ENCODE peak calls at places on chromosome 10, in six cellular contexts. One of them, this sample, is unnamed.

GRCh38 chr10:103982639-103983038 is 15.7 kb downstream of the SLK start:
- DNase-seq in uterus: no peak
- DNase-seq in spleen: no peak
- DNase-seq in HepG2: peak
- DNase-seq in prostate gland: no peak
- DNase-seq in body of pancreas: no peak
- DNase-seq in this sample: no peak

GRCh38 chr10:26485150-26485941 is 47.2 kb downstream of the APBB1IP start:
- DNase-seq in HepG2: no peak
- DNase-seq in body of pancreas: no peak
- DNase-seq in prostate gland: no peak
- DNase-seq in spleen: no peak
- DNase-seq in uterus: no peak
- DNase-seq in this sample: no peak

GRCh38 chr10:113539789-113540188 is 13.1 kb upstream of the HABP2 start:
- DNase-seq in prostate gland: no peak
- DNase-seq in spleen: no peak
- DNase-seq in body of pancreas: no peak
- DNase-seq in uterus: no peak
- DNase-seq in HepG2: no peak
- DNase-seq in this sample: no peak

GRCh38 chr10:44619975-44620374 is 235.1 kb upstream of the CXCL12 start:
- DNase-seq in uterus: no peak
- DNase-seq in prostate gland: no peak
- DNase-seq in HepG2: no peak
- DNase-seq in body of pancreas: no peak
- DNase-seq in spleen: no peak
- DNase-seq in this sample: no peak

GRCh38 chr10:133257489-133258065 is 19.1 kb downstream of the ADAM8 start:
- DNase-seq in HepG2: no peak
- DNase-seq in prostate gland: peak
- DNase-seq in spleen: peak
- DNase-seq in uterus: peak
- DNase-seq in body of pancreas: peak
- DNase-seq in this sample: peak

GRCh38 chr10:18190840-18191239 is 50.6 kb downstream of the CACNB2 start:
- DNase-seq in uterus: no peak
- DNase-seq in HepG2: no peak
- DNase-seq in spleen: no peak
- DNase-seq in prostate gland: no peak
- DNase-seq in body of pancreas: peak
- DNase-seq in this sample: no peak

GRCh38 chr10:119651514-119652327 is 541 bp downstream of the BAG3 start:
- DNase-seq in uterus: no peak
- DNase-seq in HepG2: no peak
- DNase-seq in spleen: peak
- DNase-seq in prostate gland: no peak
- DNase-seq in body of pancreas: peak
- DNase-seq in this sample: peak

GRCh38 chr10:104767745-104768144 is 126.7 kb downstream of the SORCS3 start:
- DNase-seq in spleen: no peak
- DNase-seq in HepG2: no peak
- DNase-seq in body of pancreas: no peak
- DNase-seq in prostate gland: no peak
- DNase-seq in uterus: no peak
- DNase-seq in this sample: no peak

GRCh38 chr10:114077815-114078219 is 34.2 kb downstream of the ADRB1 start:
- DNase-seq in prostate gland: no peak
- DNase-seq in spleen: no peak
- DNase-seq in body of pancreas: no peak
- DNase-seq in uterus: no peak
- DNase-seq in HepG2: no peak
- DNase-seq in this sample: no peak

GRCh38 chr10:69089638-69090599 is 2.0 kb downstream of the SRGN start:
- DNase-seq in body of pancreas: no peak
- DNase-seq in HepG2: no peak
- DNase-seq in uterus: peak
- DNase-seq in spleen: peak
- DNase-seq in prostate gland: no peak
- DNase-seq in this sample: no peak

GRCh38 chr10:69088471-69088769 is 517 bp downstream of the SRGN start:
- DNase-seq in spleen: no peak
- DNase-seq in uterus: no peak
- DNase-seq in prostate gland: no peak
- DNase-seq in body of pancreas: no peak
- DNase-seq in HepG2: no peak
- DNase-seq in this sample: no peak

GRCh38 chr10:69086131-69086530 is 1.8 kb upstream of the SRGN start:
- DNase-seq in prostate gland: no peak
- DNase-seq in body of pancreas: no peak
- DNase-seq in spleen: no peak
- DNase-seq in HepG2: no peak
- DNase-seq in uterus: no peak
- DNase-seq in this sample: no peak

GRCh38 chr10:69088801-69089501 is 1.0 kb downstream of the SRGN start:
- DNase-seq in spleen: no peak
- DNase-seq in body of pancreas: no peak
- DNase-seq in HepG2: no peak
- DNase-seq in uterus: no peak
- DNase-seq in prostate gland: no peak
- DNase-seq in this sample: no peak

DNA sequence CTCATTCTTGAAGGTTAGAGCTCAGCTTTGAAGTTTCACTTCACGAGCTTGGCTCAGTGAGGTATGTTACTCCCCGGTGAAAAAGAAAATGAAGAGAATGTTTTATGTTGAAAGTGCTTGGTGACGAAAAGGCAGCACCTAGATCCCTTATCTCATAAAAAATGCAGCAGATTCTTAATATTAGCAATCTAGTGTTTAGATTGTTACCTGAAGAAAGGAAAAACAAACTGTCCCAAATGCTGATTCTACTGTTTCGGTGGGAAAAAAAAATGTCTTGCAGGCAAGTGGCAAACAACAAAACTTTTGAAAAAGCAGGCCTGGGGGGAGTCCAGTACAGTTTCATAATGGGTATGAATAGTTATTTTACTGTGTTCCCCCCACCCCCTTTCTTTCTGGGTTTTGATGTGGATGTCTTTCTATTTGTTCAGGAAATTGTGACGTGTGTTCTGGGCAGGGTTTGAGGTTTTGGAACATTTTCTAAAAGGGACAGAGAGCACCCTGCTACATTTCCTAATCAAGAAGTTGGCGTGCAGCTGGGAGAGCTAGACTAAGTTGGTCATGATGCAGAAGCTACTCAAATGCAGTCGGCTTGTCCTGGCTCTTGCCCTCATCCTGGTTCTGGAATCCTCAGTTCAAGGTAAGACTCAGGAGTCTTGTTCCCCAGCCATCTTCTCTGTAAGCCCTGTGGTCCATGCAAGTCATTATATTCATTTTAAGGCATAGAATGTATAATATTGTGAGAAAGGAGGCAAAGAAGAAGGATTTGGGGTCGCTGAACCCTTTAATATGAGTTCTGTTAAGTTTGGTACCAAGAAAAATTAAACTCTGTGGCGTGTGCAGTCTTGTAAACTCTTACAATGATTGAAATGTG is at the start of gene SRGN:
- DNase-seq in prostate gland: peak
- DNase-seq in uterus: peak
- DNase-seq in HepG2: no peak
- DNase-seq in body of pancreas: peak
- DNase-seq in spleen: peak
- DNase-seq in this sample: peak
- H3K4me3 ChIP-seq in prostate gland: peak
- H3K4me3 ChIP-seq in uterus: peak
- H3K4me3 ChIP-seq in HepG2: no peak
- H3K4me3 ChIP-seq in body of pancreas: no peak
- H3K4me3 ChIP-seq in spleen: peak
- H3K4me3 ChIP-seq in this sample: peak

GRCh38 chr10:13268310-13268709 is 31.6 kb downstream of the PHYH start:
- DNase-seq in uterus: no peak
- DNase-seq in prostate gland: no peak
- DNase-seq in HepG2: no peak
- DNase-seq in body of pancreas: no peak
- DNase-seq in spleen: no peak
- DNase-seq in this sample: no peak

GRCh38 chr10:13270877-13271551 is 28.9 kb downstream of the PHYH start:
- DNase-seq in spleen: no peak
- DNase-seq in uterus: no peak
- DNase-seq in prostate gland: no peak
- DNase-seq in body of pancreas: no peak
- DNase-seq in HepG2: no peak
- DNase-seq in this sample: no peak

GRCh38 chr10:13272164-13272571 is 27.7 kb downstream of the PHYH start:
- DNase-seq in body of pancreas: peak
- DNase-seq in HepG2: peak
- DNase-seq in spleen: no peak
- DNase-seq in prostate gland: peak
- DNase-seq in uterus: peak
- DNase-seq in this sample: no peak

GRCh38 chr10:13268841-13269240 is 31.0 kb downstream of the PHYH start:
- DNase-seq in spleen: no peak
- DNase-seq in prostate gland: no peak
- DNase-seq in HepG2: no peak
- DNase-seq in uterus: no peak
- DNase-seq in body of pancreas: no peak
- DNase-seq in this sample: no peak

GRCh38 chr10:13271552-13272163 is 28.2 kb downstream of the PHYH start:
- DNase-seq in prostate gland: no peak
- DNase-seq in uterus: peak
- DNase-seq in spleen: peak
- DNase-seq in HepG2: peak
- DNase-seq in body of pancreas: peak
- DNase-seq in this sample: peak
- TF ChIP-seq CTCF in prostate gland: no peak
- TF ChIP-seq CTCF in uterus: no peak
- TF ChIP-seq CTCF in spleen: peak
- TF ChIP-seq CTCF in HepG2: peak
- TF ChIP-seq CTCF in body of pancreas: peak
- TF ChIP-seq CTCF in this sample: peak

DNA sequence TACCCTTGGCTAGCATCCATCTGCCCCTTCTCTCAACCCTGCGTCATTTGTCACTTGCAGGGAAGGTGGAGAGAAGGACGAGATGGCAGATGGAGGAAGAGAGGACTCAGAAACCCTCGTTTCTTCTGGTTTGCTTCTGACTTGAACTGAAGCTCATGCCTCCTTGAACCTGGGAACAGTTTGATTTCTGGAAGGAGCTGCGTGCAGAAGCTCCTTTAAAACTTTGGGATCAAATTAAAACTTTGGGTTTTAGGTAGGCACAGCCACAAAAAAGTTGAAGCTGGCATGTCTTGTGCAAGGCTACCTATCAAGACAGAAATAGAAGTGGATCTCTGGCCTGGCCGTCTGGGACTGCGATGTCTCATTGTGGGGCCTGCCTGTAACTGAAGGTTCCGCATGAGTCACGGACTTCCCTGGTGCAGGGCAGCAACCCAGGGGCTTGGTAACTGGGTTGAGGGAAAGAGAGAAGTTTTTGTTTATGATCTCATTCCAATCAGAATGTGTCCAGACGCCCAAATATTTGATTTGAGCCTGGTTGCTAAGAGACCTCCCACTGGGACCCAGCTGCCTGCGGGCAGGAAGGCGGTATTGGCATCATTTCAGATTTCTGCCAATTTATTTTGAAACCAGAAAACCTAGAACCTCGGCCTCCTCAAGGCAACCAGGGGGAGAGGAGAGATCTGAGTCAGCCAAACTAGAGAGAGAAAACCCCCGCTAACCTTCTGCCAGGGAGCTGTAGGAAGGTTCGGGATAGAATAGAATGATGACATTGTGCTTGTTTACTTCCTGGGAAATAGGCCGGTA is 15.8 kb upstream of the CAMK1D start:
- DNase-seq in uterus: peak
- DNase-seq in HepG2: no peak
- DNase-seq in body of pancreas: peak
- DNase-seq in spleen: peak
- DNase-seq in prostate gland: peak
- DNase-seq in this sample: peak
- TF ChIP-seq POLR2A in uterus: no peak
- TF ChIP-seq POLR2A in HepG2: no peak
- TF ChIP-seq POLR2A in body of pancreas: peak
- TF ChIP-seq POLR2A in spleen: no peak
- TF ChIP-seq POLR2A in prostate gland: no peak
- TF ChIP-seq POLR2A in this sample: no peak

DNA sequence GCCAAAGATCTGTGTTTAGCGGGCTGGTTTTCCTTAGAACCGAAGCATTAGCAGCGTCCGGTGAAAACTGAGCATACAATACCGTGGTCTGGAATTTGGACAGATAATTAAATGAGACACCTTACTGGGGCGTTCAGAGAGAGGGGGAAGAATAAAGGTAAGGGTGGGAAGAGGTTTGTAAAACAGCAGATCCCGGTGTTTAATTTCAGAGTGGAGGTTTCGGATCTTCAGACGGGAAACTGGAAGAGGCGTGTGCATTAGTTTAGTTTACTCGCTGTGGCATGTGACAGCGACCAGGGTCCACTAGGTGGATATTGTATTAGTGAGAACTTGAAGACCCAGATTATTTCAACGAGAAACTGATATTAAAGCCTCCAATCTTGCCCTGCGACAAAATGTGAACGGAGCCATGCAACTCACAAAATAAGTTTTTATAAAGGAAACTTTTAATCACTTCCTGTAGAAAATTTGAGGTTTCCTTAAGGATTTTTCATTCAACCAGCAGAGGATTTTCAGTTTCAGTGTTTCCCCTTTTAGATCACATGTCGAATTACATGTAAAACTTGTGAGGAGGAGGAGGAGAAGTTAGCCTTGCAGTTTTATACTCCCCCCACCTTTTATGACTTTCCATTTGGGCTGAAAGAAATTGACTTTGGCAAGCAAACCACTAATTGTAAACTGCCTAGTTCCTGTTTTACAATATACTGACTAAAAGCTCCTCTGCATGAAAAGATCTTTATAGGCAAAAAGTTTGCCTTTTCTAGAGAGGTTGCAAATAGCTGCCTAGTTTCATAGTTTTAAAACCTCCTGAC is 2.8 kb downstream of the BAMBI start:
- DNase-seq in uterus: no peak
- DNase-seq in spleen: no peak
- DNase-seq in prostate gland: peak
- DNase-seq in body of pancreas: no peak
- DNase-seq in HepG2: peak
- DNase-seq in this sample: no peak
- H3K4me3 ChIP-seq in uterus: peak
- H3K4me3 ChIP-seq in spleen: peak
- H3K4me3 ChIP-seq in prostate gland: no peak
- H3K4me3 ChIP-seq in body of pancreas: no peak
- H3K4me3 ChIP-seq in HepG2: peak
- H3K4me3 ChIP-seq in this sample: no peak

GRCh38 chr10:71396084-71396713 is 521 bp upstream of the CDH23 start:
- DNase-seq in uterus: peak
- DNase-seq in body of pancreas: peak
- DNase-seq in prostate gland: peak
- DNase-seq in spleen: peak
- DNase-seq in HepG2: no peak
- DNase-seq in this sample: peak
- TF ChIP-seq CTCF in uterus: peak
- TF ChIP-seq CTCF in body of pancreas: peak
- TF ChIP-seq CTCF in prostate gland: peak
- TF ChIP-seq CTCF in spleen: peak
- TF ChIP-seq CTCF in HepG2: peak
- TF ChIP-seq CTCF in this sample: peak

GRCh38 chr10:52424343-52424742 is 110.3 kb downstream of the DKK1 start:
- DNase-seq in uterus: no peak
- DNase-seq in HepG2: no peak
- DNase-seq in spleen: no peak
- DNase-seq in prostate gland: no peak
- DNase-seq in body of pancreas: no peak
- DNase-seq in this sample: no peak
- TF ChIP-seq POLR2A in uterus: no peak
- TF ChIP-seq POLR2A in HepG2: no peak
- TF ChIP-seq POLR2A in spleen: no peak
- TF ChIP-seq POLR2A in prostate gland: no peak
- TF ChIP-seq POLR2A in body of pancreas: no peak
- TF ChIP-seq POLR2A in this sample: no peak

This sample was measured in Peyer's patch.